ENCODE peak calls at places on chromosomes 5 and 9, in ten cellular contexts. P is astrocyte; V is effector memory CD4-positive, alpha-beta T cell; Y is upper lobe of right lung; U is CD4-positive, CD25-positive, alpha-beta regulatory T cell; N is endodermal cell; O is left lung; R is neural progenitor cell; I is gastrocnemius medialis; Q is naive thymus-derived CD4-positive, alpha-beta T cell. F is an unnamed sample.

GRCh38 chr5:53482717-53483638 is 2.5 kb downstream of the FST start:
- DNase-seq in U (peak; percentile 6), I (peak; percentile 25), V (no peak), R (peak; percentile 77), N (peak; percentile 84), Y (peak; percentile 74), Q (peak; percentile 22), O (peak; percentile 43), P (no peak), F (no peak)

GRCh38 chr5:462051-462481 is 19.1 kb downstream of the EXOC3 start:
- DNase-seq in Y (peak; percentile 46), O (peak; percentile 27), V (no peak), N (peak; percentile 22), I (peak; percentile 2), P (no peak), Q (no peak), U (no peak), R (no peak), F (no peak)

GRCh38 chr9:110864011-110864410 is 174.3 kb downstream of the LPAR1 start:
- DNase-seq in O (no peak), N (no peak), I (no peak), R (no peak), U (no peak), Q (no peak), V (no peak), P (no peak), Y (no peak), F (no peak)

GRCh38 chr5:150022163-150022540 is 21.6 kb downstream of the HMGXB3 start:
- DNase-seq in P (peak; percentile 94), N (no peak), V (no peak), I (no peak), U (no peak), Q (no peak), Y (no peak), R (no peak), O (no peak), F (no peak)

GRCh38 chr5:137462816-137463520 is 36.2 kb downstream of the SPOCK1 start:
- DNase-seq in O (no peak), Q (no peak), Y (no peak), I (no peak), V (no peak), R (no peak), N (no peak), U (no peak), P (peak; percentile 30), F (no peak)

GRCh38 chr9:90003046-90003355 is 398.2 kb downstream of the GADD45G start:
- DNase-seq in O (no peak), R (no peak), N (no peak), Y (no peak), U (no peak), Q (no peak), I (peak; percentile 49), P (no peak), V (no peak), F (no peak)

GRCh38 chr9:115261656-115262081 is 143.7 kb upstream of the TNC start:
- DNase-seq in U (no peak), R (no peak), Y (no peak), V (no peak), N (no peak), Q (no peak), I (no peak), O (no peak), P (peak; percentile 40), F (no peak)

GRCh38 chr5:83922699-83923098 is 202.0 kb upstream of the HAPLN1 start:
- DNase-seq in Y (no peak), O (no peak), I (no peak), U (no peak), N (no peak), V (no peak), R (no peak), Q (no peak), P (no peak), F (no peak)

GRCh38 chr5:98742395-98743073 is 30.9 kb upstream of the RGMB start:
- DNase-seq in V (no peak), N (peak; percentile 80), U (no peak), Q (no peak), Y (no peak), P (no peak), R (peak; percentile 6), O (no peak), I (no peak), F (no peak)

GRCh38 chr9:92010705-92011536 is 60.9 kb upstream of the ROR2 start:
- DNase-seq in P (no peak), V (no peak), Y (no peak), N (peak; percentile 63), O (no peak), Q (no peak), R (peak; percentile 20), I (peak; percentile 29), U (no peak), F (no peak)

GRCh38 chr5:107633171-107633901 is 37.4 kb downstream of the EFNA5 start:
- DNase-seq in V (no peak), I (no peak), Q (no peak), N (no peak), Y (no peak), U (no peak), P (peak; percentile 78), R (peak; percentile 60), O (no peak), F (no peak)

GRCh38 chr5:143124593-143124992 is 278.9 kb downstream of the NR3C1 start:
- DNase-seq in Y (no peak), V (no peak), I (no peak), R (no peak), Q (no peak), U (no peak), N (no peak), O (no peak), P (no peak), F (no peak)

GRCh38 chr9:126025973-126026372 is 278.8 kb downstream of the PBX3 start:
- DNase-seq in I (no peak), R (no peak), Q (no peak), U (no peak), V (no peak), P (no peak), O (no peak), N (no peak), Y (no peak), F (no peak)

GRCh38 chr9:36250079-36250478 is 8.2 kb downstream of the GNE start:
- DNase-seq in P (no peak), I (no peak), N (no peak), V (no peak), R (no peak), O (no peak), U (no peak), Q (no peak), Y (no peak), F (no peak)

GRCh38 chr5:157596449-157596848 is 20.9 kb upstream of the ADAM19 start:
- DNase-seq in U (no peak), V (no peak), Y (no peak), N (no peak), I (no peak), O (no peak), R (no peak), Q (no peak), P (peak; percentile 46), F (no peak)

GRCh38 chr5:155616779-155617392 is 603.3 kb downstream of the KIF4B start:
- DNase-seq in O (no peak), V (no peak), R (peak; percentile 70), Y (peak; percentile 60), I (peak; percentile 12), P (no peak), U (peak; percentile 11), N (peak; percentile 94), Q (peak; percentile 14), F (no peak)

GRCh38 chr5:59040804-59041201 is 457.9 kb downstream of the RAB3C start:
- DNase-seq in R (no peak), V (no peak), O (no peak), Q (no peak), U (no peak), N (no peak), P (no peak), I (no peak), Y (no peak), F (no peak)
- H3K9me3 ChIP-seq in R (no peaks in the 10 kb centered on the region), V (no peaks in the 10 kb centered on the region), O (no peaks in the 10 kb centered on the region), Q (no peaks in the 10 kb centered on the region), U (no peaks in the 10 kb centered on the region), N (no peaks in the 10 kb centered on the region), P (no peaks in the 10 kb centered on the region), I (no peaks in the 10 kb centered on the region), Y (no peaks in the 10 kb centered on the region), F (no peaks in the 10 kb centered on the region)

GRCh38 chr5:100188339-100188738 is 346.8 kb upstream of the FAM174A start:
- DNase-seq in N (no peak), U (no peak), O (no peak), Y (no peak), V (no peak), I (no peak), R (no peak), P (peak; percentile 45), Q (no peak), F (no peak)
- H3K9me3 ChIP-seq in N (no peaks in the 10 kb centered on the region), U (no peaks in the 10 kb centered on the region), O (peaks cover 3% of the 10 kb centered on the region), Y (no peaks in the 10 kb centered on the region), V (no peaks in the 10 kb centered on the region), I (no peaks in the 10 kb centered on the region), R (no peaks in the 10 kb centered on the region), P (no peaks in the 10 kb centered on the region), Q (no peaks in the 10 kb centered on the region), F (no peaks in the 10 kb centered on the region)

GRCh38 chr9:96758845-96759673 is 18.8 kb downstream of the ZNF510 start:
- DNase-seq in N (no peak), Q (no peak), I (no peak), O (no peak), R (no peak), Y (no peak), P (peak; percentile 14), V (no peak), U (no peak), F (no peak)

GRCh38 chr9:96766199-96766598 is 11.7 kb downstream of the ZNF510 start:
- DNase-seq in O (no peak), Y (no peak), R (no peak), Q (no peak), I (no peak), U (no peak), P (no peak), N (no peak), V (no peak), F (no peak)

GRCh38 chr9:96762562-96762961 is 15.3 kb downstream of the ZNF510 start:
- DNase-seq in V (no peak), P (no peak), I (no peak), O (no peak), U (no peak), Y (no peak), N (no peak), Q (no peak), R (no peak), F (no peak)
- H3K9me3 ChIP-seq in V (peaks cover 72% of the 10 kb centered on the region), P (peaks cover 58% of the 10 kb centered on the region), I (peaks cover 88% of the 10 kb centered on the region), O (peaks cover 100% of the 10 kb centered on the region), U (peaks cover 88% of the 10 kb centered on the region), Y (peaks cover 84% of the 10 kb centered on the region), N (peaks cover 100% of the 10 kb centered on the region), Q (peaks cover 96% of the 10 kb centered on the region), R (peaks cover 80% of the 10 kb centered on the region), F (peaks cover 78% of the 10 kb centered on the region)

DNA sequence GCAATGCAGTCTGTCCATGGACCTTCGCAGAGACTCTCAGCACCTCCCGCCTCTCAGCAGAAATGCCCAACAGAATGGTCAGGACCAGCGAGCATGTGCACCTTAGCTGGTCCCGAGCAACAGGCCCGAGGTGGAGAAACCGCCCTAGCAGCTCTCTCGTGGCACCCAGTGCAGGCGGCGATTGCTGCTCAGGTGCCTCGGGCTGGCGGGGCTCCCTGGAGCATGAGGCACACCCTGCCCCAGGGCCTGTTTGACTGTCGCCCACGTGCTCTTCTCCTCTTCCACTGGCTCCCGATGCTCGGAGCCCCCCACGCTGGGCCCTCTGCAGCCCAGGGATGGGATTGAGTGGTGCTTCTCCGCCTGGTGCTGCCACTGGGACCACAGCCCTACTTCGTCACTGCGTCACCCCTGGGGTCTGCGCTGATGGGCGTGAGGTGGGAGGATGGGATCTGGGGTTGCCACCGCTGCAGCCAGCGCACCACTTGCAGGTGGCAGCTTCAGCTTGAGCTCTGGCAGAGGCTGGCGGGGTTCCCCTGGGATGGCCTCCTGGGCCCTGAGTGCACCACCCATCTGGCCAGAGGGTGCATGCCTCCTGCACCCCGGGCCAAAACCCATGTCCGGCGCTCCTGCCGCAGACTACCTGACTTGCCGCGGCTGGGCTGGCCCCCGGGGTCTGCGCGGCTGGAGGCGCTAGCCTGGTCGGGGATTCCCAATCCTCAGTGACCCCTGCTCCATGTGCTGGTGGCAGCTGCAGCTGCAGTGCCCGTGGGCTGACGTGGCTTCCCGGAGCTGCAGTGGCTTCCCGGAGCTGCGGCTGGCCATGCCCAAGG is 244.2 kb downstream of the FOXD4L6 start:
- DNase-seq in Y (peak; percentile 66), U (no peak), O (peak; percentile 31), P (no peak), N (no peak), V (no peak), Q (no peak), R (no peak), I (no peak), F (no peak)
- H3K9me3 ChIP-seq in Y (peaks cover 77% of the 10 kb centered on the region), U (peaks cover 22% of the 10 kb centered on the region), O (peaks cover 100% of the 10 kb centered on the region), P (peaks cover 23% of the 10 kb centered on the region), N (peaks cover 44% of the 10 kb centered on the region), V (peaks cover 27% of the 10 kb centered on the region), Q (peaks cover 70% of the 10 kb centered on the region), R (peaks cover 2% of the 10 kb centered on the region), I (peaks cover 48% of the 10 kb centered on the region), F (peaks cover 6% of the 10 kb centered on the region)